ENCODE peak calls at places on chromosomes 7 and 10, in eight cellular contexts. B, I, P, X, S, L, U and M are unnamed samples. For H3K4me1, the result is how much of the 10 kb centered on the place peaks cover.

GRCh38 chr10:30493609-30494530 is 59.9 kb downstream of the MAP3K8 start:
- DNase-seq in B (no peak), I (peak), P (peak), X (no peak), S (no peak), L (no peak), U (peak), M (no peak)

GRCh38 chr10:22752272-22752671 is 37.9 kb upstream of the PIP4K2A start:
- DNase-seq in B (no peak), I (no peak), P (no peak), X (no peak), S (no peak), L (no peak), U (no peak), M (no peak)

GRCh38 chr10:3887885-3888476 is 103.0 kb upstream of the KLF6 start:
- DNase-seq in B (peak), I (peak), P (peak), X (peak), S (no peak), L (peak), U (peak), M (no peak)

GRCh38 chr7:124655990-124656389 is 109.6 kb downstream of the GPR37 start:
- DNase-seq in B (no peak), I (peak), P (no peak), X (no peak), S (no peak), L (no peak), U (no peak), M (no peak)

GRCh38 chr10:18260308-18260971 is 120.2 kb downstream of the CACNB2 start:
- DNase-seq in B (no peak), I (no peak), P (no peak), X (no peak), S (no peak), L (no peak), U (no peak), M (no peak)

GRCh38 chr10:132752378-132752777 is 33.6 kb downstream of the NKX6-2 start:
- DNase-seq in B (no peak), I (no peak), P (no peak), X (no peak), S (no peak), L (no peak), U (no peak), M (no peak)

GRCh38 chr10:30813872-30814471 is 184.4 kb upstream of the LYZL2 start:
- DNase-seq in B (no peak), I (peak), P (no peak), X (peak), S (no peak), L (no peak), U (no peak), M (no peak)

GRCh38 chr10:129522041-129522585 is 55.1 kb downstream of the MGMT start:
- DNase-seq in B (no peak), I (no peak), P (no peak), X (no peak), S (no peak), L (no peak), U (no peak), M (no peak)

GRCh38 chr10:18406136-18406535 is 245.3 kb downstream of the NSUN6 start:
- DNase-seq in B (peak), I (no peak), P (no peak), X (no peak), S (no peak), L (no peak), U (no peak), M (no peak)

GRCh38 chr10:124040454-124040853 is 52.9 kb downstream of the CHST15 start:
- DNase-seq in B (no peak), I (no peak), P (no peak), X (peak), S (no peak), L (no peak), U (no peak), M (no peak)

GRCh38 chr7:16422917-16423316 is 1.6 kb upstream of the CRPPA start:
- DNase-seq in B (no peak), I (no peak), P (no peak), X (no peak), S (no peak), L (no peak), U (no peak), M (no peak)

GRCh38 chr10:76010703-76011102 is 579.3 kb downstream of the LRMDA start:
- DNase-seq in B (no peak), I (peak), P (no peak), X (no peak), S (no peak), L (no peak), U (no peak), M (no peak)

GRCh38 chr7:98679741-98680140 is 62.7 kb downstream of the NPTX2 start:
- DNase-seq in B (no peak), I (no peak), P (no peak), X (no peak), S (no peak), L (no peak), U (no peak), M (no peak)

GRCh38 chr10:49605939-49606509 is 4.1 kb upstream of the SLC18A3 start:
- DNase-seq in B (no peak), I (no peak), P (no peak), X (no peak), S (no peak), L (no peak), U (no peak), M (no peak)

GRCh38 chr10:128994598-128995143 is 472.4 kb upstream of the MGMT start:
- DNase-seq in B (no peak), I (no peak), P (no peak), X (no peak), S (no peak), L (no peak), U (no peak), M (no peak)

GRCh38 chr7:44348851-44349781 is 23.7 kb upstream of the CAMK2B start:
- DNase-seq in B (no peak), I (no peak), P (no peak), X (no peak), S (no peak), L (no peak), U (no peak), M (no peak)

GRCh38 chr7:2249744-2250323 is 7.8 kb downstream of the NUDT1 start:
- DNase-seq in B (no peak), I (no peak), P (no peak), X (no peak), S (no peak), L (no peak), U (no peak), M (no peak)
- H3K4me1 ChIP-seq in B (under half), I (under half), P (under half), X (under half), S (under half), L (under half), U (under half), M (under half)

DNA sequence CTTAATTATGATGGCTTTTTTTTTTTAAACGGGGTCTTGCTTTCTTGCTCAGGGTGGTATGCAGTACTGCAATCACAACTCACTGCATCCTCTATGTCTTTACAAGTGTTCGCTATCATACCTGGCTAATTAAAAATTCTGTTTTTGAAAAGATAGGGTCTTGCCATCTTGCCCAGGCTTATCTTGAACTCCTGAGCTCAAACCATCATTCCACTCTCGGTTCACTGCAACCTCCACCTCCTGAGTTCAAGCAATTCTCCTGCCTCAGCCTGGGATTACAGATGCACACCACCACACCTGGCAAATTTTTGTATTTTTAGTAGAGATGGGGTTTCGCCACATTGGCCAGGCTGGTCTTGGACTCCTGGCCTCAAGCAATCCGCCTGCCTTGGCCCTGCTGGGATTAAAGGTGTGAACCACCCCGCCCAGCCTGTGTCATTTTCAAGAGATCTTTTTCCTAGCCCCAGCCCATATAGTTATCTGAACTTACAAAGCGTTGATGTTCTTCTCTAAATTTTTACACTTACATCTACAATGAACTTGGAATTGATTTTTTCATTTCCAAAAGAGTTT is 6.0 kb downstream of the HNRNPF start:
- DNase-seq in B (peak), I (no peak), P (no peak), X (no peak), S (no peak), L (no peak), U (no peak), M (no peak)
- H3K4me1 ChIP-seq in B (under half), I (half or more), P (under half), X (under half), S (half or more), L (under half), U (half or more), M (under half)

GRCh38 chr7:77202544-77202976 is 2.9 kb upstream of the FGL2 start:
- DNase-seq in B (peak), I (no peak), P (no peak), X (no peak), S (no peak), L (no peak), U (no peak), M (no peak)

GRCh38 chr7:77197135-77197534 is 2.5 kb downstream of the FGL2 start:
- DNase-seq in B (peak), I (no peak), P (no peak), X (no peak), S (no peak), L (no peak), U (no peak), M (no peak)

GRCh38 chr7:77200542-77200941 is 923 bp upstream of the FGL2 start:
- DNase-seq in B (no peak), I (no peak), P (no peak), X (no peak), S (no peak), L (no peak), U (no peak), M (no peak)

DNA sequence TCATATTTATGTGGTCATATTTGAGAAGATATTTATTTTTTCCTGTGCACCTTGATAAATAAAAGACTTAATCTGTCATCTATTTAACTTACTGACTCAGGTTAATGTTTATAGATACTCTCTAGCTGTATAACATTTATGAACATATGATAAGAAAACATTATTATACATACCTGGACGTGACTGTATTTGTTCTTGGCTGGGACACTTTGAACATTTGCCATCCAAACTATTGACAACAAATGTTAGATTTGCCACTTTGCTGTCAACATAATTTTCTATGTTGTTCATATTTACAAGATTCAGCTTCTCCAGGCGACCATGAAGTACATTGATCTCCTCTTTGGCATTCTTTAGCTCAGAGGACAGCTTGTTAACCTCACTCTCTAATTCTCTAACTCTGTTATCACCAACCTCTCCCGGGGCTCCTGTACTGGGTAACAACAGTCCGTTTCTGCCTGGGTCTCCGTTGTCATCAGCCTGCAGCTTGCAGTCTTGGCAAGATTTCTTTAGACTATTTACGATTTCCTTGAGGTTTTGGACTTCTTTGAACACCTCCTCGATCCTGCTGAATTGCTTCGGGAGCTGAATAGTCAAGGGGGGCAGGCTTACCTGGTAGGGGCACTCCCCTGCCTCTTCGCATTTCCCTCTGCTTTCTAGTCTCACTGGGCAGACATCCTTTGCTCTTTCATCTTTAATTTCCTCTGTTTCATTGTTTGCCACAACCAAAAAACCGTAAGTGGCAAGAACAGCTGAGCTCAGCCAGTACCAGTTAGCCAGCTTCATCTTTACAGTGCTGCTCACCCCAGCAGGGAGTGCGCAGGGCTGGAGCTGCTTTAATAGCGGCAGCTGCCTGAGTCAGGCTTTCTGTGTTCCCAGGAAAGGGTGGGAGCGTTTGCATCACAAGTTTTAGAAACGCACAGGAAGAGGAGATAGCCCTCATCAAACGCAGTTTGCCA is at the start of gene FGL2:
- DNase-seq in B (peak), I (peak), P (peak), X (no peak), S (peak), L (peak), U (peak), M (peak)
- H3K4me1 ChIP-seq in B (under half), I (under half), P (under half), X (under half), S (under half), L (under half), U (under half), M (under half)

DNA sequence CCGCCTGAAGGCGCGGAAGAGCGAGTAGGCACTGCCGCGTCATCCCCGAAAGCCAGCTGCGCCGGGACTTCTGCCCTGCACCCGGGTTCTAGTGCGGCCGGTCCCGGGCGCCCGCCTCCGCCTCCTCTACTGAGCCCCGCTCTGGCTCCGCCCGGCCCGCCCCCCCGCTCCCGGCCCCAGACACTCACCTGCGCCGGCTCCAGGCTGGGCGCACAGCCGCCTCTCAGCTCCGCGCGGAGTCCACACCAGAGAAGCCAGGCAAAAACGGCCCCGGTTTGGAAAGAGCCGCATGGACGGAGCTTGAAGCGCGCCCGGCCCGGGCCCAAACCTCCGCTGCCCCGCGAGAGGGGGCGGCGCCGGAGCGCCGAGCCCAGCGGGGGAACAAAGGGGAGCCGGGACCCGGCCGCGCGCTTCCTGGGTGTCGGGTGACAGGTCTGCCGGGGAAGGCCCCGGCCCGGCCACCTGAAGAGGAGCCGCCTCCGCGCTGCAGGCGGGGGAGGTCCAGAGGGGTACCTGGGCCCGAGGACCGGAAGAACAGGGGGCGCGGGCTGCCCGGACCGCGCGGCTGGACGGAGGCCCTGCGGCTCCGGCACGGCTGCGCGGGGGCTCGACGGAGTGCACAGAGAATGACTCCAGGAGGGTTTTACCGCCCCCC is 168.2 kb downstream of the NRF1 start:
- DNase-seq in B (peak), I (peak), P (no peak), X (no peak), S (peak), L (peak), U (no peak), M (no peak)
- H3K4me1 ChIP-seq in B (under half), I (under half), P (under half), X (under half), S (half or more), L (under half), U (under half), M (half or more)

DNA sequence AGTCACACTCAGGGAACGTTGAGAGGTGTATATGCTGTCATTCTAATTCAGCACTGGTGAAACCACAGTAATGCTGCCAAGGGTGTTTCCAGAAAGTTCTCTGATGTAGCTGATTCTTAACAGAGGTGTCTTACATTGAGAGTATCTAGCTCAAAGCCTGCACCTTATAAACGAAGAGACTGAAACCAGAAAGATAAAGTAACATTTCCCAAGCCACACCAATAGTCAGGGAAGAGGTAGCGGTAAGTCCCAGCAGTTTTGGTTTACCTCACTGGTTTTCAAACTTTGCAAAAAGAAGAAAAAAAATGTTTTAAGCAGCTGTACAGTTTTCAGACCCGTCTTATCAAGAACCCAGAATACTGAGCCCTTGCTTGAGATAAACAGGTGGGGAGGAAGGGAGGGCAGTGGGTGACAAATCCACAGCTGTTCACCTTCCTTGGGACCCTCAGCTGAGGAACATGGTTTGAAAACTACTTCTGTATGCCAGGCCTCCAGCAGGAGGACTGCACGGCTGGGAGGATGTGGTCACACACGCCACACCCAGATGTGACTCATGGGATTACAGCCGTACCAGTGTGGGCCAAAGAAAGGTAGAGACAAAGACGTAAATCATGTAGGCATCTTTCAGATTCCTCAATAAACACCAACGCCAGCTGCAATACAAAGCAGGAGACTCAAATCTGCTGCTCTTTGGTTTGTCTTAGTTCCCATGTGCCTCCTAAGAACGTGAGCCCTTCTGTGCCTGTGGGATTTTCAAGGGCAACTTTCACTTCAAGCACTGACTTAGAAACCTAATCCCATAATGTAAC is 64.0 kb upstream of the GSDME start:
- DNase-seq in B (peak), I (peak), P (peak), X (peak), S (peak), L (no peak), U (peak), M (peak)
- H3K4me1 ChIP-seq in B (under half), I (half or more), P (under half), X (under half), S (under half), L (under half), U (under half), M (under half)

DNA sequence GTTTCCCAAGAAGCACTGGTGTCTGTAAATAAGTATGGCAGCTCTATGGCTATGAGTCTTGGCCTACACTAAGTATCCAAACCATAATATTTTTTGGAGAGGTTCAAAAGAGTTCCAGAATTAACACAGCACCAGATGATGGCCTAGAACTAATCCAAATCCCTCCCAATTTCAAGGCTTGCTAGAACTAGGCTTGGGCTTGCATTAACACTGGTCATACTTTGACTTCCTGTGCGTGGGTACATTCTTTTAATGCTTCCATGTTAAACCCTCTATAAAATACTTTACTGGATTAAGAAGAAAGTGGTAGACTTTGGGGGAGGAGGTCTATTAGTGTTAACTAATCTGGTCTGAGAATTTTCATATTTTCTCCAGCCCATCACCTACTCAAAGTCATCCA is 3.1 kb downstream of the AASS start:
- DNase-seq in B (no peak), I (no peak), P (no peak), X (no peak), S (no peak), L (no peak), U (no peak), M (no peak)
- H3K4me1 ChIP-seq in B (under half), I (under half), P (under half), X (under half), S (under half), L (under half), U (under half), M (under half)

GRCh38 chr10:28938745-28939144 is 261.4 kb downstream of the BAMBI start:
- DNase-seq in B (no peak), I (peak), P (no peak), X (no peak), S (no peak), L (no peak), U (no peak), M (no peak)

GRCh38 chr10:28937959-28938358 is 260.6 kb downstream of the BAMBI start:
- DNase-seq in B (no peak), I (no peak), P (no peak), X (no peak), S (no peak), L (no peak), U (no peak), M (no peak)

GRCh38 chr10:28930520-28931495 is 253.5 kb downstream of the BAMBI start:
- DNase-seq in B (no peak), I (no peak), P (no peak), X (no peak), S (no peak), L (no peak), U (no peak), M (no peak)

GRCh38 chr10:28939352-28940157 is 262.2 kb downstream of the BAMBI start:
- DNase-seq in B (no peak), I (no peak), P (peak), X (no peak), S (peak), L (peak), U (peak), M (peak)

DNA sequence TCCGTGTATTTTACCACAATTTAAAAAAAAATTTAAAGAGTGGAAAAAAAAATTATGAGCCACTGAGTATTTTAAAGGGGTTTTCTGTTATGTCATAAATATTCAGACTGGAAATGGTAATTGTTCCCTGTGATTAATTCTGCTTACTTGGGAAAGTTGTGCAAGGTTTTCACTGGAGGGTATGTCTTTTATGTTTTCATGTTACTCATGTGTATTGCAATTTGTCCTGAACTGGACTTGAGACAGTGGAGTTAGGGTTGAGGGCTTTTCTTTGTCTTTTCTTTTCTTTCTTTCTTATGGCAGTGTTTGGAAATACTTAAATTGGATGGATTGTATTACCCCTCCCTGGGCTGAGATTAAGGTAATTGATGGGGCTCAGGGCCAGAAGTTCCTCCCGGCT is 257.7 kb downstream of the BAMBI start:
- DNase-seq in B (no peak), I (no peak), P (no peak), X (no peak), S (no peak), L (no peak), U (no peak), M (no peak)
- H3K4me1 ChIP-seq in B (under half), I (under half), P (under half), X (under half), S (under half), L (under half), U (under half), M (under half)